ENCODE peak calls at places on chromosomes 11 and 22, in six cellular contexts. G is H9; U is colonic mucosa; H is lower lobe of right lung; A is tibial nerve; J is CD4-positive, alpha-beta T cell. L is an unnamed sample.
A peak's percentile ranks its signal among the peaks of the same experiment; 100 is the strongest.

GRCh38 chr11:100576044-100577021 is 110.8 kb upstream of the ARHGAP42 start:
- DNase-seq in U (peak; percentile 29), J (no peak), H (no peak), G (no peak), A (no peak), L (peak; percentile 28)

GRCh38 chr11:1564535-1565172 is 7.4 kb downstream of the DUSP8 start:
- DNase-seq in J (no peak), H (no peak), G (peak; percentile 90), A (no peak), U (peak; percentile 67), L (peak; percentile 64)

GRCh38 chr11:115860246-115860645 is 356.0 kb upstream of the CADM1 start:
- DNase-seq in G (no peak), U (no peak), A (no peak), J (no peak), H (no peak), L (no peak)

GRCh38 chr11:103525069-103525468 is 415.8 kb downstream of the DYNC2H1 start:
- DNase-seq in G (no peak), A (no peak), J (no peak), U (no peak), H (no peak), L (peak; percentile 46)

GRCh38 chr22:42217019-42217751 is 53.3 kb downstream of the TCF20 start:
- DNase-seq in J (no peak), G (no peak), H (no peak), U (no peak), A (no peak), L (no peak)

GRCh38 chr11:65300621-65301290 is 13.9 kb upstream of the CDC42EP2 start:
- DNase-seq in G (no peak), A (no peak), J (no peak), H (peak; percentile 25), U (no peak), L (no peak)

GRCh38 chr11:30826911-30827310 is 240.8 kb upstream of the MPPED2 start:
- DNase-seq in U (no peak), J (no peak), G (no peak), A (no peak), H (no peak), L (no peak)

GRCh38 chr11:133249065-133249464 is 283.2 kb downstream of the OPCML start:
- DNase-seq in A (no peak), H (no peak), U (no peak), G (no peak), J (no peak), L (no peak)

GRCh38 chr11:44305149-44305642 is 4.7 kb downstream of the ALX4 start:
- DNase-seq in H (no peak), G (no peak), A (no peak), J (no peak), U (no peak), L (no peak)

GRCh38 chr22:45645526-45646414 is 25.9 kb upstream of the ATXN10 start:
- DNase-seq in U (peak; percentile 81), G (peak; percentile 85), J (peak; percentile 76), A (peak; percentile 50), H (peak; percentile 83), L (peak; percentile 57)

GRCh38 chr22:28052818-28053217 is 133.8 kb upstream of the PITPNB start:
- DNase-seq in G (no peak), A (no peak), J (no peak), U (no peak), H (no peak), L (no peak)

GRCh38 chr11:72069787-72070251 is 10.5 kb downstream of the NUMA1 start:
- DNase-seq in H (peak; percentile 89), G (peak; percentile 42), U (peak; percentile 87), A (peak; percentile 67), J (no peak), L (peak; percentile 69)

GRCh38 chr11:9214765-9215164 is 50.4 kb downstream of the DENND5A start:
- DNase-seq in J (no peak), A (no peak), H (no peak), U (no peak), G (no peak), L (no peak)

DNA sequence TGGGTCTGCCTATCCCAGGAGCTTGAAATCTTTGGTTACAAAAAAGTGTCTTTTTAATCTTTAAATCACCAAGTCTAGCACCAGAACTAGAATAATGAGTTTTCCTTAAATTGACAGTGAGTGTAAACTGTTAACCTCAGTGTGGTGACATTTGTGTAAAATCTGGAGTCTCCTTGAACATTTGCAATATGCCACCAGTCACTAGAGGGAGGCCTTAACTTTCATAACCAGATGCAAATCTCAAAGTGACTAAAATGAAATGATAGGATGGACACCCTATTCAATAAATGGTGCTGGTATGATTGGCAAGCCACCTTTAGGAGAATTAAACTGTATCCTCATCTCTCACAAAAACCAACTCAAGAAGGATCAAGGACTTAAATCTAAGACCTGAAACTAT is 8.3 kb upstream of the SCGB1D2 start:
- DNase-seq in U (no peak), H (no peak), A (no peak), G (no peak), J (no peak), L (no peak)
- TF ChIP-seq CTCF in U (no peak), H (no peak), A (no peak), G (no peak), J (no peak), L (no peak)

DNA sequence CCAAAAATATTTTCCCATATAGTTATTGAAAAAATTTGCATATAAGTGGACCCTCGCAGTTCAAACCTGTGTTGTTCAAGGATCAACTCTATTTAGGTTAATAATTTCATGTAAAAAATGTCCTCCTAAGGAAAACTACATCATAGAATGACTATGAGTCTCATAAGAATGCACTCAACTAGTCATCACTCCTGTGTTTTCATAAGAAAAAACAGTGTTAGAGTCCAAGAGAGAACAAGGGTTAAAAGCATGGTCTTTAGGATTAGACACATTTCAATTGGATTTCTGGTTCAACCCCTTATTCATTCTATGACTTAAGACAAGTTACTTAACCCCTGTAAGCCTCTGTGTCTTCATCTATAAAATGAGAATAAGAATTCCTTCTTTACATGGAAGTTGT is 5.1 kb downstream of the PARVA start:
- DNase-seq in J (no peak), U (no peak), H (no peak), G (no peak), A (no peak), L (no peak)
- H3K27ac ChIP-seq in J (no peak overlapping the region), U (no peak overlapping the region), H (no peak overlapping the region), G (no peak overlapping the region), A (no peak overlapping the region), L (no peak overlapping the region)

GRCh38 chr22:39999144-39999757 is 4.5 kb downstream of the FAM83F start:
- DNase-seq in G (no peak), A (no peak), U (peak; percentile 79), J (no peak), H (no peak), L (peak; percentile 64)
- TF ChIP-seq CTCF in G (no peak), A (no peak), U (no peak), J (no peak), H (no peak), L (no peak)

DNA sequence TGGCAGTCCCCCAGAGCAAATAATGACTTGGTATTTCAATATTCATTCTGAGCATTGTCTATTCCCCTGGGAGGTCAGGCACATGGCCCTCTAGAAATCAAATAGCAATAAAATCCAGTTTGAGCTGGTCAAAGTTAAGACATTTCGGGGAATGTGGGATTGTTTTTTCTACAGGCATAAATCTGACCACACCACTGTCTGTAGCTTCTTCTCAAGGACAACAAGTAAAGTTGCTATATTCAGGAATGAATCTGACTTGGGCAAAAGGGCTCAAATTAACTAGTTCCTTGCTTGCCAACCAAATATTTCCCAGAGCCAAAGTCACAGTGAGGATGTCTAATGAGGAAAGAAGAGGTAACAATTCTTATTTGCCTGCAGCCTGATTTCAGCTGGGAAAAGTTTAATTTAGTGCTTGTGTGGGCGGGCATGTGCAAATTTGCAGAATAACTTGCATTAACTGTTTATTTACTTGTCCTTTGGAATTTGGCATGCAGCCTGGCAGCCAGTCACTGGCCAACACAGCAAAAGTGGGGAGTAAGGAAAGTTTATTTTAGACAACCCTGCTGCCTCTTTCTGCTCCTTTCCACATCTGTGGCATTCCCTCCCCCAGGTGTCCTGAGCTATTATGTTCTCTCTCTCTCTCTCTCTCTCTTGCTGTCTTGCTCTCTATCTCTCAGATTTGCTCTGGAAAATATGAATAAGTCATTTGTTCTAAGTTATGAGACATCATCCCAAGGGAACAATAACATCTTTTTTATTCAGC is 51.2 kb upstream of the ARHGAP20 start:
- DNase-seq in U (peak; percentile 68), J (no peak), H (no peak), A (peak; percentile 38), G (no peak), L (no peak)
- H3K27ac ChIP-seq in U (no peak overlapping the region), J (no peak overlapping the region), H (no peak overlapping the region), A (peak overlapping the region; percentile 1), G (no peak overlapping the region), L (no peak overlapping the region)

GRCh38 chr11:23569134-23569533 is 708.9 kb upstream of the CCDC179 start:
- DNase-seq in U (no peak), G (no peak), A (no peak), J (no peak), H (no peak), L (no peak)

GRCh38 chr11:23573430-23573829 is 713.2 kb upstream of the CCDC179 start:
- DNase-seq in U (no peak), H (no peak), G (no peak), A (no peak), J (no peak), L (no peak)

GRCh38 chr11:23570828-23571227 is 710.6 kb upstream of the CCDC179 start:
- DNase-seq in U (no peak), A (no peak), H (no peak), G (no peak), J (no peak), L (no peak)

GRCh38 chr11:23574149-23574548 is 713.9 kb upstream of the CCDC179 start:
- DNase-seq in U (no peak), H (no peak), G (no peak), J (no peak), A (no peak), L (no peak)

DNA sequence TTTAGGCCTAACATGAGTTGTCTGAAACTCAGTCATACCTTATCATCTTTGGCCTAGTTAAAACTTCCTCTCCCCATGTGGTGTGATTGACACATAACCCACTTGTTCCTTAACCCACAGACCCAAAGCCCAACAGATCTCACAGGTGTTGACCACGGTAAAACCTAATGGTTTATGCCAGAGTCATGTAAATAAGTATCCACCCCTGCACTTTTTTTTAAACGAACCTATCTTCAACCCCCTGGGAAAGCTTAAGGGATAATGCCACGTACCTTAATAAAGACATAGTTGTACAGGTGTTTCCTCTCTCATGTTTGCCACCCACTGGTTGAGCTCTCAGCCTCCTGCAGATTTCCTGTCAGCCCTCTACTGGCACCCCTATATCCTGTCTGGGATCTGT is 709.3 kb upstream of the CCDC179 start:
- DNase-seq in H (no peak), G (no peak), U (no peak), J (no peak), A (no peak), L (no peak)
- TF ChIP-seq CTCF in H (no peak), G (no peak), U (no peak), J (no peak), A (no peak), L (no peak)

L was measured in RWPE1.